ENCODE peak calls at places on chromosomes 3 and 15, in four cellular contexts. C, U, D and S are unnamed samples.

GRCh38 chr3:122864498-122864897 is 69.6 kb downstream of the SLC49A4 start:
- DNase-seq in D (no peak), U (no peak), C (no peak), S (no peak)

GRCh38 chr15:88649286-88649733 is 10.5 kb downstream of the ISG20 start:
- DNase-seq in U (peak), C (peak), D (no peak), S (no peak)

GRCh38 chr3:99865321-99865720 is 47.7 kb downstream of the CMSS1 start:
- DNase-seq in C (no peak), U (no peak), D (no peak), S (no peak)

GRCh38 chr3:172094621-172095557 is 55.5 kb downstream of the FNDC3B start:
- DNase-seq in C (no peak), U (no peak), D (no peak), S (no peak)

GRCh38 chr3:45864760-45865567 is 21.4 kb upstream of the CCR9 start:
- DNase-seq in U (no peak), D (no peak), C (no peak), S (no peak)

GRCh38 chr15:89783861-89784685 is 7.9 kb downstream of the MESP2 start:
- DNase-seq in D (no peak), U (no peak), C (no peak), S (no peak)

GRCh38 chr15:66312144-66312543 is 18.8 kb downstream of the DIS3L start:
- DNase-seq in C (no peak), D (no peak), U (no peak), S (no peak)

GRCh38 chr3:184332370-184333090 is 4.9 kb upstream of the FAM131A start:
- DNase-seq in D (no peak), C (no peak), U (no peak), S (peak)

GRCh38 chr15:34046471-34047145 is 7.6 kb upstream of the AVEN start:
- DNase-seq in U (no peak), C (no peak), D (no peak), S (no peak)

GRCh38 chr3:123337226-123337625 is 111.7 kb downstream of the ADCY5 start:
- DNase-seq in D (peak), C (no peak), U (no peak), S (no peak)

GRCh38 chr15:33031324-33031736 is 163.2 kb downstream of the FMN1 start:
- DNase-seq in C (peak), U (no peak), D (no peak), S (no peak)

GRCh38 chr15:35107122-35107521 is 22.0 kb upstream of the NANOGP8 start:
- DNase-seq in D (no peak), U (no peak), C (no peak), S (no peak)

GRCh38 chr3:64008952-64009351 is 14.3 kb downstream of the PSMD6 start:
- DNase-seq in D (no peak), U (no peak), C (no peak), S (no peak)

GRCh38 chr3:147816770-147817169 is 407.6 kb downstream of the ZIC1 start:
- DNase-seq in U (peak), D (no peak), C (peak), S (no peak)

GRCh38 chr3:33883538-33884203 is 85.2 kb downstream of the PDCD6IP start:
- DNase-seq in D (no peak), C (peak), U (no peak), S (peak)

GRCh38 chr3:13022348-13023250 is 50.6 kb downstream of the IQSEC1 start:
- DNase-seq in U (peak), D (no peak), C (peak), S (no peak)

GRCh38 chr3:23601020-23601822 is 204.5 kb upstream of the UBE2E1 start:
- DNase-seq in D (no peak), C (peak), U (no peak), S (no peak)

GRCh38 chr3:148642616-148643015 is 55.1 kb upstream of the AGTR1 start:
- DNase-seq in D (no peak), U (no peak), C (no peak), S (no peak)

GRCh38 chr3:45426161-45426560 is 37.8 kb downstream of the LARS2 start:
- DNase-seq in D (peak), U (no peak), C (peak), S (no peak)

GRCh38 chr3:127233371-127233770 is 40.4 kb downstream of the PRR23E start:
- DNase-seq in U (no peak), C (no peak), D (no peak), S (no peak)

GRCh38 chr3:156826144-156826895 is at the start of gene LEKR1:
- DNase-seq in D (peak), C (peak), U (peak), S (no peak)

GRCh38 chr15:96345560-96346389 is 15.3 kb downstream of the NR2F2 start:
- DNase-seq in U (peak), C (peak), D (peak), S (no peak)

GRCh38 chr3:66483006-66483928 is 17.6 kb downstream of the LRIG1 start:
- DNase-seq in D (no peak), U (peak), C (peak), S (no peak)

GRCh38 chr3:16587047-16587702 is 18.0 kb downstream of the DAZL start:
- DNase-seq in C (no peak), D (no peak), U (no peak), S (no peak)

GRCh38 chr3:23819599-23820360 is 14.0 kb downstream of the UBE2E1 start:
- DNase-seq in U (no peak), C (no peak), D (no peak), S (no peak)

GRCh38 chr15:47652853-47653243 is 64.5 kb upstream of the SEMA6D start:
- DNase-seq in U (no peak), C (no peak), D (no peak), S (no peak)

GRCh38 chr3:13346481-13347389 is 73.4 kb downstream of the NUP210 start:
- DNase-seq in D (no peak), C (peak), U (no peak), S (no peak)

GRCh38 chr3:72247645-72248388 is 462.9 kb upstream of the PROK2 start:
- DNase-seq in D (no peak), C (peak), U (no peak), S (no peak)

GRCh38 chr3:130969621-130970020 is 57.0 kb downstream of the ASTE1 start:
- DNase-seq in C (no peak), D (no peak), U (no peak), S (no peak)

GRCh38 chr3:42655331-42655888 is 1.9 kb downstream of the ZBTB47 start:
- DNase-seq in C (no peak), D (peak), U (no peak), S (no peak)

GRCh38 chr15:64686130-64686735 is 89.2 kb downstream of the RBPMS2 start:
- DNase-seq in C (peak), D (no peak), U (no peak), S (peak)

GRCh38 chr15:27339138-27339537 is 368.2 kb downstream of the GABRG3 start:
- DNase-seq in U (no peak), C (no peak), D (no peak), S (no peak)

GRCh38 chr3:66486187-66486586 is 14.6 kb downstream of the LRIG1 start:
- DNase-seq in U (no peak), D (no peak), C (no peak), S (no peak)

GRCh38 chr3:186534113-186534669 is 10.0 kb downstream of the CRYGS start:
- DNase-seq in U (no peak), D (no peak), C (peak), S (no peak)

GRCh38 chr3:176964656-176965055 is 232.6 kb downstream of the TBL1XR1 start:
- DNase-seq in D (no peak), U (no peak), C (no peak), S (no peak)

GRCh38 chr3:156416846-156417581 is 137.9 kb downstream of the SSR3 start:
- DNase-seq in U (no peak), D (no peak), C (no peak), S (no peak)

GRCh38 chr15:69782809-69783208 is 314.9 kb downstream of the TLE3 start:
- DNase-seq in C (no peak), D (no peak), U (no peak), S (no peak)

GRCh38 chr15:52652286-52652685 is 26.9 kb downstream of the ATOSA start:
- DNase-seq in D (no peak), U (no peak), C (no peak), S (no peak)

GRCh38 chr3:125357837-125358236 is 17.3 kb downstream of the ZNF148 start:
- DNase-seq in C (no peak), D (no peak), U (no peak), S (no peak)

GRCh38 chr3:125358923-125359322 is 16.2 kb downstream of the ZNF148 start:
- DNase-seq in D (no peak), U (no peak), C (no peak), S (no peak)

GRCh38 chr3:125357032-125357658 is 18.0 kb downstream of the ZNF148 start:
- DNase-seq in D (peak), U (no peak), C (peak), S (no peak)

GRCh38 chr3:125353659-125354058 is 21.5 kb downstream of the ZNF148 start:
- DNase-seq in C (no peak), D (no peak), U (no peak), S (no peak)

GRCh38 chr3:125356140-125357026 is 18.7 kb downstream of the ZNF148 start:
- DNase-seq in U (no peak), C (no peak), D (no peak), S (no peak)
- H3K4me3 ChIP-seq in U (peak), C (no peak), D (peak), S (peak)

GRCh38 chr3:47000198-47000815 is 20.8 kb downstream of the NBEAL2 start:
- DNase-seq in C (no peak), D (no peak), U (no peak), S (no peak)

GRCh38 chr3:46997453-46998091 is 18.1 kb downstream of the NBEAL2 start:
- DNase-seq in C (no peak), D (no peak), U (no peak), S (no peak)

GRCh38 chr3:46999516-47000197 is 20.2 kb downstream of the NBEAL2 start:
- DNase-seq in D (no peak), U (no peak), C (no peak), S (no peak)

GRCh38 chr3:46998121-46998851 is 18.8 kb downstream of the NBEAL2 start:
- DNase-seq in D (peak), U (peak), C (peak), S (no peak)

GRCh38 chr3:46998852-46999515 is 19.5 kb downstream of the NBEAL2 start:
- DNase-seq in U (no peak), D (peak), C (no peak), S (no peak)
- TF ChIP-seq CTCF in U (peak), D (no peak), C (no peak), S (no peak)

DNA sequence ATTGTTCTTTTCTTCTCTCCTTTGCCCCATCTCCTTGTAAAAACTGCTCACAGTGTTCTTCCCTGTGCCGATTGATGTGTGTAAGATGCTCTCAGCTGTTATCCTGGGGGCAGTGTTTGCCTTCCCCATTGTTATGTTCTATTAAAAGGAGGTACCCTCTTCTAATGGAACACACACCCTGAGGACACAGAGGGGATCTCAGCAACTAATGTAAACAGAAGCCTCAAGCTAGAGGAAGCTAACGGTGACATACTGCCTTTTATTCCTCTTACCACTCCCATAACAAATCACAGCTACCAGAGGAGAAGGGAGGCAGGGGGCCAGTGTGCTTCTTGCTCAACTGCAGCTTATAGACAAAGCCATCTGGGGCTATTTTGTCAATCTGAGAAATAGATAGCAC is 2.2 kb downstream of the TAGLN3 start:
- DNase-seq in C (no peak), U (no peak), D (no peak), S (no peak)
- H3K4me3 ChIP-seq in C (no peak), U (no peak), D (no peak), S (no peak)

DNA sequence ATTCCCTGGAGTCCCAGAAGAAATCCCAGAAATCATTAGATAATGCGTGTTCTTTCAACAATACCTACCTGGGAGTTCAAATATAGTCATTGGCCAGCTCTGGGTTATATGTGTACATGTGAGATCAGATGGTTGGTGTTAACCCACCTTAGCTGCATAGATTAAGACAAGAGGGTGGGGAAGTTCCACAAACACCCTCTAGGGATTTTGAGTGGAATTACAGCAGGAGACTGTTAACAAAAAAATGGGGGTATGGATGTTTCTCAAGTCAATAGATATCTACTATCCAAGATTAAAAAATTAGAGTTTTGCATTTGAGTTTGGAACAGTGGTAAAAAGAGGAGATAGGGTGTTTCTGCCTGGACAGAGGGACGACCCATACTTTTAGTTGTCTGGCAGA is 282.5 kb upstream of the CNTN3 start:
- DNase-seq in U (no peak), C (no peak), D (no peak), S (no peak)
- TF ChIP-seq CTCF in U (no peak), C (peak), D (peak), S (peak)